ENCODE peak calls at places on chromosomes 13 and 19, in seven cellular contexts. Z, F, Q, G, U, X and S are unnamed samples.

GRCh38 chr13:109151255-109151654 is 521.8 kb downstream of the MYO16 start:
- DNase-seq in G (no peak), U (no peak), X (no peak), Z (no peak), Q (no peak), F (no peak), S (no peak)

GRCh38 chr19:45211751-45212381 is 33.3 kb downstream of the BLOC1S3 start:
- DNase-seq in G (peak), Q (peak), X (peak), U (no peak), Z (no peak), F (no peak), S (no peak)

GRCh38 chr13:28485551-28485950 is 9.4 kb downstream of the FLT1 start:
- DNase-seq in X (no peak), G (no peak), U (no peak), Q (no peak), Z (no peak), F (no peak), S (no peak)

GRCh38 chr19:38917921-38918491 is 6.0 kb upstream of the CCER2 start:
- DNase-seq in G (peak), U (no peak), F (no peak), Z (no peak), Q (no peak), X (no peak), S (no peak)

GRCh38 chr13:29946093-29946492 is 95.7 kb upstream of the UBL3 start:
- DNase-seq in Z (no peak), U (no peak), X (no peak), F (no peak), Q (no peak), G (no peak), S (no peak)

GRCh38 chr19:49847731-49848696 is 2.9 kb upstream of the PTOV1 start:
- DNase-seq in Q (no peak), F (no peak), X (no peak), U (no peak), Z (no peak), G (peak), S (no peak)

GRCh38 chr13:51821666-51822065 is 17.7 kb upstream of the DHRS12 start:
- DNase-seq in U (no peak), X (no peak), F (no peak), Q (no peak), Z (no peak), G (no peak), S (no peak)

GRCh38 chr19:11452814-11453335 is 17.4 kb downstream of the PRKCSH start:
- DNase-seq in Z (no peak), G (no peak), Q (no peak), U (no peak), F (no peak), X (no peak), S (no peak)

GRCh38 chr13:27264181-27264580 is 6.4 kb upstream of the RASL11A start:
- DNase-seq in Q (no peak), F (no peak), U (no peak), Z (no peak), G (no peak), X (no peak), S (no peak)

GRCh38 chr13:27266937-27267336 is 3.7 kb upstream of the RASL11A start:
- DNase-seq in G (no peak), Q (no peak), F (no peak), X (no peak), U (no peak), Z (no peak), S (no peak)

GRCh38 chr19:5308471-5309437 is 31.9 kb downstream of the PTPRS start:
- DNase-seq in Z (no peak), U (no peak), X (peak), G (no peak), F (no peak), Q (peak), S (no peak)

GRCh38 chr19:29687244-29687896 is 22.1 kb downstream of the PLEKHF1 start:
- DNase-seq in Z (no peak), Q (peak), X (no peak), G (no peak), F (no peak), U (no peak), S (no peak)

GRCh38 chr13:21596722-21597121 is 7.2 kb downstream of the MICU2 start:
- DNase-seq in Z (no peak), X (no peak), F (no peak), G (no peak), Q (no peak), U (no peak), S (no peak)

GRCh38 chr19:3609779-3610719 is 3.4 kb upstream of the TBXA2R start:
- DNase-seq in X (no peak), F (no peak), G (no peak), Q (no peak), Z (no peak), U (no peak), S (no peak)

GRCh38 chr13:51175639-51176038 is 46.6 kb upstream of the FAM124A start:
- DNase-seq in U (no peak), X (no peak), Z (no peak), F (no peak), G (no peak), Q (no peak), S (no peak)

GRCh38 chr19:10505583-10506229 is 2.5 kb upstream of the KEAP1 start:
- DNase-seq in G (peak), U (peak), X (peak), Z (no peak), Q (peak), F (peak), S (peak)

GRCh38 chr19:38736413-38737280 is 7.6 kb downstream of the CAPN12 start:
- DNase-seq in Q (no peak), F (peak), G (peak), U (peak), X (no peak), Z (no peak), S (no peak)

GRCh38 chr13:108281941-108282340 is 12.4 kb downstream of the TNFSF13B start:
- DNase-seq in U (no peak), F (no peak), Q (no peak), X (no peak), Z (no peak), G (no peak), S (no peak)

GRCh38 chr19:55156202-55157063 is 1.1 kb downstream of the TNNI3 start:
- DNase-seq in Q (peak), X (peak), F (peak), U (peak), Z (no peak), G (peak), S (no peak)

GRCh38 chr13:69474286-69474685 is 633.3 kb upstream of the ATXN8OS start:
- DNase-seq in X (no peak), Z (no peak), G (no peak), F (no peak), Q (no peak), U (no peak), S (no peak)

GRCh38 chr19:33297401-33298145 is 4.8 kb downstream of the CEBPA start:
- DNase-seq in G (no peak), F (no peak), U (no peak), X (no peak), Z (no peak), Q (no peak), S (no peak)

GRCh38 chr13:111142472-111142871 is 27.4 kb downstream of the ARHGEF7 start:
- DNase-seq in X (no peak), G (no peak), Z (no peak), Q (no peak), F (no peak), U (no peak), S (no peak)

GRCh38 chr19:51726049-51726448 is 2.3 kb upstream of the HAS1 start:
- DNase-seq in U (no peak), Q (no peak), Z (no peak), F (no peak), X (peak), G (no peak), S (no peak)

GRCh38 chr19:19405919-19406877 is 723 bp downstream of the GATAD2A start:
- DNase-seq in U (peak), G (peak), Q (no peak), X (peak), F (peak), Z (no peak), S (peak)

GRCh38 chr13:51291341-51291740 is 48.1 kb upstream of the SERPINE3 start:
- DNase-seq in Q (no peak), F (no peak), X (no peak), G (no peak), Z (no peak), U (no peak), S (no peak)

GRCh38 chr13:29993716-29994488 is 143.5 kb upstream of the UBL3 start:
- DNase-seq in G (no peak), F (peak), Z (no peak), Q (no peak), U (no peak), X (no peak), S (no peak)

GRCh38 chr19:45443462-45444317 is 20.0 kb upstream of the ERCC1 start:
- DNase-seq in X (peak), Z (no peak), Q (peak), G (peak), U (peak), F (peak), S (peak)

GRCh38 chr13:21531475-21531874 is 72.4 kb upstream of the ZDHHC20 start:
- DNase-seq in Q (no peak), G (no peak), Z (no peak), U (no peak), F (no peak), X (no peak), S (no peak)

GRCh38 chr13:94352057-94352456 is 127.4 kb downstream of the DCT start:
- DNase-seq in X (no peak), U (no peak), Z (no peak), Q (no peak), F (no peak), G (no peak), S (no peak)

GRCh38 chr19:45506246-45506990 is 861 bp upstream of the VASP start:
- DNase-seq in F (peak), Z (peak), Q (peak), X (peak), G (peak), U (peak), S (peak)

GRCh38 chr19:18317998-18318800 is 4.7 kb downstream of the LSM4 start:
- DNase-seq in F (no peak), Z (no peak), G (no peak), U (no peak), Q (no peak), X (peak), S (peak)

GRCh38 chr13:45464141-45464686 is 525 bp upstream of the COG3 start:
- DNase-seq in X (no peak), F (no peak), Z (no peak), U (no peak), G (no peak), Q (no peak), S (no peak)
- TF ChIP-seq CTCF in X (peak), F (no peak), Z (peak), U (no peak), G (no peak), Q (no peak), S (no peak)

DNA sequence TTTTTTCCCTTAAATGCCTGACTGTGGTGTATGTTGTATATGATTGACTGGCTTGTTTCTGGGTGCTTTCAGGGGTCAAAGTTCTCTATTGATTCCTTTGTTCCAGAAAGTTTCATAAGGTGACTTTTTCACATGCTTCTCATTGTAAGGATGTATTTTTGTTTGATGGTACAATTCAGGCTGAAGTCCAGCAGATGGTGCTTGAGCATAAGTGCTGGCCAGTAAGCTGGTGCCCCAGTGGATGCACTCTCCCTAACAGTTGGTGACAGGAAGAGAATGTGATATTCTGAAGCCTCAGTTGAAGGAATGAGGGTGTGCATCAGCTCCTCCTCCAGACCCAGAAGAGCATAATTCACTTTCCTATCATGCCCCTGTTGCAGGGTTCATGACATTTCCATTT is 1941.6 kb upstream of the PRR20A start:
- DNase-seq in G (no peak), Z (no peak), Q (no peak), F (no peak), X (no peak), U (no peak), S (no peak)
- TF ChIP-seq CTCF in G (no peak), Z (no peak), Q (no peak), F (no peak), X (no peak), U (no peak), S (no peak)

GRCh38 chr19:1270168-1270853 is 1.2 kb downstream of the CIRBP start:
- DNase-seq in Q (no peak), Z (no peak), F (no peak), X (no peak), U (no peak), G (no peak), S (no peak)
- TF ChIP-seq CTCF in Q (no peak), Z (no peak), F (no peak), X (no peak), U (no peak), G (no peak), S (no peak)

GRCh38 chr19:31314849-31315620 is 34.2 kb downstream of the TSHZ3 start:
- DNase-seq in U (no peak), Q (no peak), G (no peak), F (no peak), X (no peak), Z (no peak), S (no peak)
- TF ChIP-seq CTCF in U (no peak), Q (peak), G (no peak), F (no peak), X (no peak), Z (no peak), S (no peak)